ENCODE peak calls at places on chromosomes 5 and 9, in four cellular contexts. U is colonic mucosa, L is fibroblast of mammary gland, S is dorsolateral prefrontal cortex. I is an unnamed sample.

GRCh38 chr5:131148835-131149234 is 16.2 kb downstream of the HINT1 start:
- DNase-seq in U (no peak), L (no peak), S (no peak), I (no peak)

GRCh38 chr5:159873680-159874079 is 42.6 kb upstream of the ADRA1B start:
- DNase-seq in U (no peak), S (no peak), L (peak), I (no peak)

GRCh38 chr5:55866485-55866884 is 15.3 kb downstream of the IL31RA start:
- DNase-seq in S (no peak), U (no peak), L (no peak), I (no peak)

GRCh38 chr5:61969347-61969746 is 336.7 kb upstream of the KIF2A start:
- DNase-seq in S (no peak), U (no peak), L (no peak), I (no peak)

GRCh38 chr9:114343471-114344187 is 14.0 kb downstream of the ORM2 start:
- DNase-seq in S (no peak), U (no peak), L (peak), I (no peak)

GRCh38 chr5:35857004-35857345 is 284 bp downstream of the IL7R start:
- DNase-seq in U (no peak), L (peak), S (no peak), I (no peak)

GRCh38 chr5:39194466-39195136 is 24.8 kb downstream of the FYB1 start:
- DNase-seq in L (peak), S (no peak), U (no peak), I (peak)

GRCh38 chr9:34578241-34579096 is 11.1 kb downstream of the CNTFR start:
- DNase-seq in U (no peak), S (no peak), L (peak), I (peak)

GRCh38 chr9:126347911-126348760 is 21.5 kb downstream of the MVB12B start:
- DNase-seq in S (no peak), L (no peak), U (peak), I (no peak)

GRCh38 chr5:17732351-17732923 is 98.2 kb downstream of the TAF11L14 start:
- DNase-seq in L (no peak), S (no peak), U (no peak), I (no peak)

GRCh38 chr5:179967489-179967888 is 59.8 kb upstream of the TBC1D9B start:
- DNase-seq in L (no peak), U (peak), S (no peak), I (peak)

GRCh38 chr9:134842321-134842720 is 38.3 kb upstream of the FCN2 start:
- DNase-seq in U (no peak), S (no peak), L (no peak), I (no peak)

GRCh38 chr5:178318893-178319292 is 86.3 kb upstream of the PHYKPL start:
- DNase-seq in U (no peak), L (no peak), S (no peak), I (no peak)

GRCh38 chr9:110364451-110364850 is 26.8 kb upstream of the TXNDC8 start:
- DNase-seq in L (no peak), U (no peak), S (no peak), I (no peak)

GRCh38 chr5:152007556-152007955 is 82.9 kb upstream of the GLRA1 start:
- DNase-seq in U (no peak), S (no peak), L (no peak), I (no peak)

GRCh38 chr5:41788800-41789395 is 81.3 kb downstream of the OXCT1 start:
- DNase-seq in U (no peak), S (no peak), L (peak), I (peak)

GRCh38 chr9:114214686-114215397 is 59.5 kb downstream of the COL27A1 start:
- DNase-seq in S (no peak), L (no peak), U (no peak), I (no peak)

GRCh38 chr9:72565535-72565934 is 44.1 kb downstream of the TMC1 start:
- DNase-seq in L (no peak), U (no peak), S (no peak), I (no peak)

GRCh38 chr5:112479418-112479817 is 60.3 kb upstream of the EPB41L4A start:
- DNase-seq in U (no peak), S (no peak), L (peak), I (peak)

GRCh38 chr9:90881648-90882047 is 80.0 kb downstream of the SYK start:
- DNase-seq in U (no peak), L (no peak), S (no peak), I (peak)

GRCh38 chr5:50606179-50606578 is 60.3 kb upstream of the PARP8 start:
- DNase-seq in U (no peak), S (no peak), L (no peak), I (no peak)

GRCh38 chr9:106668534-106668933 is 194.4 kb upstream of the ZNF462 start:
- DNase-seq in U (no peak), L (no peak), S (no peak), I (no peak)

GRCh38 chr5:97266576-97266975 is 83.5 kb upstream of the RIOK2 start:
- DNase-seq in S (no peak), U (peak), L (peak), I (peak)

GRCh38 chr5:65817936-65818335 is 95.9 kb downstream of the NLN start:
- DNase-seq in U (no peak), S (no peak), L (no peak), I (no peak)

GRCh38 chr5:112784726-112785125 is 47.0 kb downstream of the APC start:
- DNase-seq in S (no peak), L (peak), U (no peak), I (peak)

GRCh38 chr9:97271292-97271691 is 36.2 kb upstream of the CCDC180 start:
- DNase-seq in U (no peak), L (no peak), S (no peak), I (no peak)

GRCh38 chr5:31477516-31477915 is 54.4 kb downstream of the DROSHA start:
- DNase-seq in S (no peak), U (no peak), L (peak), I (no peak)

GRCh38 chr5:66807743-66808142 is 211.6 kb downstream of the MAST4 start:
- DNase-seq in U (peak), L (peak), S (peak), I (peak)

GRCh38 chr5:142671801-142672200 is 14.1 kb downstream of the FGF1 start:
- DNase-seq in U (no peak), L (peak), S (no peak), I (peak)

GRCh38 chr5:125550237-125550636 is 803.8 kb upstream of the ZNF608 start:
- DNase-seq in L (peak), S (no peak), U (no peak), I (peak)

GRCh38 chr5:180975338-180975737 is 13.3 kb upstream of the BTNL3 start:
- DNase-seq in S (no peak), U (no peak), L (no peak), I (no peak)

GRCh38 chr5:150296496-150296895 is 6.2 kb downstream of the ARSI start:
- DNase-seq in L (no peak), S (no peak), U (no peak), I (no peak)

GRCh38 chr9:99011161-99011709 is 67.5 kb downstream of the COL15A1 start:
- DNase-seq in S (no peak), L (peak), U (no peak), I (peak)

GRCh38 chr5:34585601-34586104 is 70.5 kb upstream of the RAI14 start:
- DNase-seq in U (no peak), L (peak), S (no peak), I (peak)

GRCh38 chr5:79318935-79319614 is 83.1 kb downstream of the JMY start:
- DNase-seq in U (no peak), S (no peak), L (peak), I (peak)

GRCh38 chr5:118551031-118551430 is 437.3 kb downstream of the DTWD2 start:
- DNase-seq in L (peak), S (no peak), U (no peak), I (no peak)

GRCh38 chr5:118548761-118549160 is 439.6 kb downstream of the DTWD2 start:
- DNase-seq in U (no peak), S (no peak), L (peak), I (peak)

DNA sequence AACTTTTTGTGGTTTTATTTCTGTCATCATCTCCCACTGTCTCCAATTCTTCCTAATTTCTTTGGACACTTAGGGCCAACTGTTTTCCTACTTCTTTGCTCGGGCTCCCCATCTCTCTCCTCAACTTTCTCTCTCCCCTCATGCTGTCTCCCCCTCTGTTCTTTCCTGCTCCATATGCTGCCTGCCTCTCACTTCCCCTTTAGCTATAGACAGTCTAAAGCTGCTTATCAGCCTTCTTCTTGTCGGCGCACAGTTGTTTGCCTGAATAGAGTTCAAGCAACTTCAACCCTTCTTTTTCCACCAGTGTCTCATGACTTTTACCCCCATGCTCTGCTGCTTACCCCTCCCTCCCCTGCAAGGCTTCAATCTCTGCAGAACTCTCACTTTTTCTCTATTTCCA is 443.3 kb downstream of the DTWD2 start:
- DNase-seq in S (no peak), L (no peak), U (no peak), I (no peak)
- H3K4me3 ChIP-seq in S (no peak), L (no peak), U (no peak), I (no peak)

DNA sequence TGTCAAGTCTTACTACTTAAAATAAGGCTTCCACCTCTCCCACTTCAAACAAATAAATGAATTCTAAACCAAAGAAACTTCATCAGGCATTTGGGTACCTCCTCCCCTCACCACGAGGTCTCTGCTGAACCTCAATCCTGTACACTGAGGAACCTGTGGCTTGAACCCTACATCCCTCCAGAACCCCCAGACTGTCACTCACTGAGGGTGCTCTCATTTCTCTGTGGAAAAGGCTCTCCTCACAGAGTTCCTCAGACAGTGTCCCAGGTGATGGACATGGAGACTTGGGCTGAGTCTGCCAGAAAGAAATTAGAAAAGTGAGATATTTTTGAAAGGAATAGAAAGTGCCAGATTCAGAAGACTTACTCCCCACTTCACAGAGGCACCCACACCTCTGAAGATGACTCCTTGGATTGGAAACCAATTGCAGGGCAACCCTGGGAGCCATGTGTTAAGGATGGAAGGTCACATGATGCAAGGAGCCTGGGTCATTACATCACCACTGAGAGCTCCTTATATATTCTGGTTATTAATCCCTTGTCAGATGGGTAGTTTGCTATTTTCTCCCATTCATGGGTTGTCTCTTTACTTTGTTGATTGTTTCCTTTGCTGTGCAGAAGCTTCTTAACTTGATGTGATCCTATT is 19.8 kb downstream of the MLANA start:
- DNase-seq in U (no peak), L (peak), S (no peak), I (no peak)
- TF ChIP-seq CTCF in U (no peak), L (no peak), S (no peak), I (no peak)

DNA sequence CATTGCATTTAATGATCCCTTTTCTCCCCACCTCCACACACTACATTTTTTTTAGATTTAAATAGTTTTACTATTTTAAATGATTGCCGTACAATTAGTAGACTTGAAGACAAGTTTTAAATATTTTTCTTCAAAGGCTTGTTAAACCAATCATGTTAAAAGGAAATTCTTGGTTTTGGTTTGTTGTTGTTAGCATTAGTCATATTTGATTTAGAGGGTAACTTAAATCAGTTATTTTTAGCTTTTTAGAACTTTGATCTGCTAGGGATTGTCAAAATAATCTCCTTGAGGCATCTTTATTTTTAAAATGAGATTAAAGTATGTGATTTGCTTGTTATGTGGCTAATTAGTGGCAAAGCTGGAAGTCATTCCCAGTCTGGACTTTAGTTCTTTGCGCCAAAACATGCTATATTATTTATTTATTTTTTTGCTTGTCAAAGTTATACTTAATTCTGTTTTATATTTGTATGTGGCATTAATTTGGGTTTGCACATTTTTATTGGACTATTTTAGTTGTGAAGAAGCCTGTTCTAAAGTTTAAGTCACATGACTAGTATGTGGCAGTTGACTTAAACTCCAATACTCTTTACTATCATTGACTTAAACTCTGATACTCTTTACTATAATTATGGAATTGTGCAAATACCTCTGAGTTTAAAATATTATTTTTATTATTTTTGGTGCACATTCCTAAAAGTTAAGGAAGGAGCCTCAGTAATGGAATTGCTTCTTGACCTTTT is 14.7 kb downstream of the ITGA1 start:
- DNase-seq in U (no peak), L (peak), S (no peak), I (no peak)
- H3K4me3 ChIP-seq in U (peak), L (peak), S (peak), I (peak)

GRCh38 chr9:8762676-8763075 is 963.1 kb upstream of the DMAC1 start:
- DNase-seq in U (peak), S (no peak), L (no peak), I (no peak)
- TF ChIP-seq CTCF in U (no peak), S (no peak), L (no peak), I (no peak)

GRCh38 chr5:81235287-81236072 is 2.4 kb downstream of the CKMT2 start:
- DNase-seq in U (no peak), L (no peak), S (no peak), I (peak)
- H3K4me3 ChIP-seq in U (no peak), L (no peak), S (peak), I (no peak)

GRCh38 chr5:68460147-68460760 is 244.7 kb downstream of the PIK3R1 start:
- DNase-seq in L (peak), U (peak), S (no peak), I (peak)
- TF ChIP-seq CTCF in L (peak), U (peak), S (peak), I (peak)